ENCODE peak calls at places on chromosome 6, in nine cellular contexts. One of them, this sample, is unnamed.

GRCh38 chr6:130955755-130956154 is 107.3 kb downstream of the EPB41L2 start:
- DNase-seq in BJ: no peak
- DNase-seq in psoas muscle: no peak
- DNase-seq in cardiac muscle cell: no peak
- DNase-seq in spleen: no peak
- DNase-seq in fibroblast of lung: no peak
- DNase-seq in HL-60: no peak
- DNase-seq in fibroblast of mammary gland: no peak
- DNase-seq in NB4: no peak
- DNase-seq in this sample: no peak

GRCh38 chr6:134599079-134599478 is 281.2 kb upstream of the SGK1 start:
- DNase-seq in fibroblast of mammary gland: no peak
- DNase-seq in BJ: no peak
- DNase-seq in NB4: no peak
- DNase-seq in psoas muscle: no peak
- DNase-seq in fibroblast of lung: no peak
- DNase-seq in spleen: no peak
- DNase-seq in HL-60: no peak
- DNase-seq in cardiac muscle cell: no peak
- DNase-seq in this sample: no peak

GRCh38 chr6:44224154-44224977 is 971 bp downstream of the SLC29A1 start:
- DNase-seq in psoas muscle: no peak
- DNase-seq in cardiac muscle cell: peak
- DNase-seq in BJ: no peak
- DNase-seq in fibroblast of mammary gland: no peak
- DNase-seq in NB4: peak
- DNase-seq in HL-60: no peak
- DNase-seq in spleen: peak
- DNase-seq in fibroblast of lung: no peak
- DNase-seq in this sample: peak

GRCh38 chr6:22545051-22545450 is 24.3 kb upstream of the HDGFL1 start:
- DNase-seq in HL-60: no peak
- DNase-seq in spleen: no peak
- DNase-seq in cardiac muscle cell: no peak
- DNase-seq in fibroblast of mammary gland: no peak
- DNase-seq in fibroblast of lung: no peak
- DNase-seq in NB4: no peak
- DNase-seq in BJ: no peak
- DNase-seq in psoas muscle: no peak
- DNase-seq in this sample: no peak

GRCh38 chr6:71226151-71226550 is 62.5 kb upstream of the OGFRL1 start:
- DNase-seq in fibroblast of lung: no peak
- DNase-seq in HL-60: no peak
- DNase-seq in NB4: no peak
- DNase-seq in BJ: no peak
- DNase-seq in cardiac muscle cell: no peak
- DNase-seq in spleen: no peak
- DNase-seq in psoas muscle: no peak
- DNase-seq in fibroblast of mammary gland: no peak
- DNase-seq in this sample: no peak

GRCh38 chr6:111600154-111600553 is 5.5 kb downstream of the TRAF3IP2 start:
- DNase-seq in psoas muscle: no peak
- DNase-seq in spleen: no peak
- DNase-seq in BJ: no peak
- DNase-seq in cardiac muscle cell: no peak
- DNase-seq in fibroblast of lung: no peak
- DNase-seq in HL-60: no peak
- DNase-seq in NB4: no peak
- DNase-seq in fibroblast of mammary gland: no peak
- DNase-seq in this sample: no peak

GRCh38 chr6:25193147-25193864 is 85.9 kb upstream of the CARMIL1 start:
- DNase-seq in BJ: peak
- DNase-seq in psoas muscle: no peak
- DNase-seq in NB4: no peak
- DNase-seq in spleen: no peak
- DNase-seq in fibroblast of lung: peak
- DNase-seq in cardiac muscle cell: peak
- DNase-seq in fibroblast of mammary gland: peak
- DNase-seq in HL-60: no peak
- DNase-seq in this sample: no peak

GRCh38 chr6:905541-905940 is 212.6 kb upstream of the EXOC2 start:
- DNase-seq in fibroblast of mammary gland: no peak
- DNase-seq in spleen: no peak
- DNase-seq in cardiac muscle cell: no peak
- DNase-seq in HL-60: no peak
- DNase-seq in psoas muscle: no peak
- DNase-seq in fibroblast of lung: no peak
- DNase-seq in BJ: no peak
- DNase-seq in NB4: no peak
- DNase-seq in this sample: no peak

GRCh38 chr6:90175627-90176538 is 120.8 kb downstream of the BACH2 start:
- DNase-seq in cardiac muscle cell: no peak
- DNase-seq in fibroblast of mammary gland: no peak
- DNase-seq in fibroblast of lung: no peak
- DNase-seq in psoas muscle: no peak
- DNase-seq in NB4: no peak
- DNase-seq in spleen: no peak
- DNase-seq in HL-60: no peak
- DNase-seq in BJ: no peak
- DNase-seq in this sample: peak

GRCh38 chr6:45791600-45792168 is 224.0 kb downstream of the CLIC5 start:
- DNase-seq in HL-60: no peak
- DNase-seq in BJ: peak
- DNase-seq in NB4: no peak
- DNase-seq in cardiac muscle cell: peak
- DNase-seq in psoas muscle: no peak
- DNase-seq in fibroblast of lung: peak
- DNase-seq in fibroblast of mammary gland: peak
- DNase-seq in spleen: no peak
- DNase-seq in this sample: no peak

GRCh38 chr6:130191376-130191702 is 31.4 kb downstream of the SAMD3 start:
- DNase-seq in NB4: no peak
- DNase-seq in spleen: no peak
- DNase-seq in BJ: no peak
- DNase-seq in HL-60: no peak
- DNase-seq in psoas muscle: no peak
- DNase-seq in fibroblast of lung: no peak
- DNase-seq in fibroblast of mammary gland: no peak
- DNase-seq in cardiac muscle cell: no peak
- DNase-seq in this sample: no peak

GRCh38 chr6:48249071-48249470 is 138.1 kb upstream of the PTCHD4 start:
- DNase-seq in cardiac muscle cell: no peak
- DNase-seq in BJ: no peak
- DNase-seq in fibroblast of lung: no peak
- DNase-seq in NB4: no peak
- DNase-seq in fibroblast of mammary gland: no peak
- DNase-seq in spleen: no peak
- DNase-seq in psoas muscle: no peak
- DNase-seq in HL-60: no peak
- DNase-seq in this sample: no peak

GRCh38 chr6:150453357-150453756 is 84.5 kb downstream of the IYD start:
- DNase-seq in fibroblast of lung: no peak
- DNase-seq in NB4: no peak
- DNase-seq in BJ: no peak
- DNase-seq in cardiac muscle cell: no peak
- DNase-seq in spleen: no peak
- DNase-seq in HL-60: no peak
- DNase-seq in psoas muscle: no peak
- DNase-seq in fibroblast of mammary gland: no peak
- DNase-seq in this sample: no peak

GRCh38 chr6:125114248-125114858 is 39.2 kb upstream of the TPD52L1 start:
- DNase-seq in BJ: no peak
- DNase-seq in spleen: no peak
- DNase-seq in fibroblast of mammary gland: peak
- DNase-seq in psoas muscle: no peak
- DNase-seq in HL-60: peak
- DNase-seq in NB4: peak
- DNase-seq in cardiac muscle cell: peak
- DNase-seq in fibroblast of lung: peak
- DNase-seq in this sample: peak

GRCh38 chr6:115001726-115002436 is 659.1 kb upstream of the HS3ST5 start:
- DNase-seq in HL-60: no peak
- DNase-seq in cardiac muscle cell: no peak
- DNase-seq in psoas muscle: no peak
- DNase-seq in BJ: no peak
- DNase-seq in NB4: peak
- DNase-seq in spleen: no peak
- DNase-seq in fibroblast of mammary gland: no peak
- DNase-seq in fibroblast of lung: no peak
- DNase-seq in this sample: peak

GRCh38 chr6:24125980-24126379 is at the start of gene NRSN1:
- DNase-seq in spleen: no peak
- DNase-seq in fibroblast of mammary gland: no peak
- DNase-seq in NB4: no peak
- DNase-seq in fibroblast of lung: no peak
- DNase-seq in cardiac muscle cell: no peak
- DNase-seq in psoas muscle: no peak
- DNase-seq in HL-60: no peak
- DNase-seq in BJ: no peak
- DNase-seq in this sample: no peak
- H3K4me3 ChIP-seq in spleen: no peak
- H3K4me3 ChIP-seq in fibroblast of mammary gland: no peak
- H3K4me3 ChIP-seq in NB4: no peak
- H3K4me3 ChIP-seq in fibroblast of lung: peak
- H3K4me3 ChIP-seq in cardiac muscle cell: peak
- H3K4me3 ChIP-seq in psoas muscle: no peak
- H3K4me3 ChIP-seq in HL-60: no peak
- H3K4me3 ChIP-seq in BJ: no peak
- H3K4me3 ChIP-seq in this sample: no peak

GRCh38 chr6:163427498-163428254 is 13.2 kb downstream of the QKI start:
- DNase-seq in fibroblast of lung: peak
- DNase-seq in spleen: no peak
- DNase-seq in HL-60: no peak
- DNase-seq in cardiac muscle cell: peak
- DNase-seq in NB4: peak
- DNase-seq in fibroblast of mammary gland: peak
- DNase-seq in psoas muscle: no peak
- DNase-seq in BJ: peak
- DNase-seq in this sample: peak
- TF ChIP-seq CTCF in fibroblast of lung: no peak
- TF ChIP-seq CTCF in spleen: no peak
- TF ChIP-seq CTCF in HL-60: no peak
- TF ChIP-seq CTCF in cardiac muscle cell: peak
- TF ChIP-seq CTCF in NB4: no peak
- TF ChIP-seq CTCF in fibroblast of mammary gland: peak
- TF ChIP-seq CTCF in psoas muscle: peak
- TF ChIP-seq CTCF in BJ: peak
- TF ChIP-seq CTCF in this sample: no peak

GRCh38 chr6:32109114-32109764 is at the start of gene TNXB:
- DNase-seq in fibroblast of lung: no peak
- DNase-seq in fibroblast of mammary gland: no peak
- DNase-seq in psoas muscle: peak
- DNase-seq in NB4: peak
- DNase-seq in cardiac muscle cell: no peak
- DNase-seq in BJ: no peak
- DNase-seq in HL-60: no peak
- DNase-seq in spleen: no peak
- DNase-seq in this sample: no peak

GRCh38 chr6:32107447-32107846 is 1.7 kb downstream of the TNXB start:
- DNase-seq in fibroblast of mammary gland: no peak
- DNase-seq in NB4: no peak
- DNase-seq in BJ: no peak
- DNase-seq in fibroblast of lung: peak
- DNase-seq in HL-60: no peak
- DNase-seq in cardiac muscle cell: peak
- DNase-seq in spleen: no peak
- DNase-seq in psoas muscle: no peak
- DNase-seq in this sample: no peak

GRCh38 chr6:32109765-32110160 is 625 bp upstream of the TNXB start:
- DNase-seq in HL-60: no peak
- DNase-seq in spleen: no peak
- DNase-seq in fibroblast of mammary gland: no peak
- DNase-seq in fibroblast of lung: no peak
- DNase-seq in BJ: no peak
- DNase-seq in NB4: no peak
- DNase-seq in psoas muscle: no peak
- DNase-seq in cardiac muscle cell: no peak
- DNase-seq in this sample: no peak

GRCh38 chr6:32108727-32109113 is 418 bp downstream of the TNXB start:
- DNase-seq in HL-60: no peak
- DNase-seq in psoas muscle: no peak
- DNase-seq in fibroblast of lung: no peak
- DNase-seq in spleen: no peak
- DNase-seq in fibroblast of mammary gland: no peak
- DNase-seq in NB4: no peak
- DNase-seq in BJ: no peak
- DNase-seq in cardiac muscle cell: no peak
- DNase-seq in this sample: no peak

DNA sequence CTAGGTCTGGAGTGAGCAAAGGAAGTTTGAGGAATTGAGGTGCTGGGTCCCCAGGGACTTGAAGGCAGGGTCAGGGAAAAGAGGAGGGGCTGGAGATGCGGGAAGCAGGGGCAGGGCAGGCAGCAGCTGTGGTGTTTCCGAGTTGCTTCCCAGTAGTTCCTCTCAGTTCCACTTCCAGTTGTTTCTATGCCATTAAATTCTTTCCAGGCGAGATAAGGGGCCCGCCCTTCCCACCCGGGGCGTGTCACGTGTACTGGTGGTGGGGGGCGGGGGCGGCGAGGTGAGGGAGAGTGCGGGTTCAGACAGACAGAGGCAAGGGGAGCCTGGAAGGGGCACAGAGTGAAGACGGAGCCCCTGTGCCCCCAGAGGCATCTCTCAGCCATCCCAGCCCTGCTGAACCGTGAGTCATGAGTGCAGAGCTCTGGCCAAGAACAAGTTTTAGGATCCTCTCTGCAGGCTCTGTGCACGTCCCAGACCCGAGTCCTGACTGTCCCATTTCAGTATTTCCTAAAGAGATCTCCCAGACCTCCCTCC is 977 bp downstream of the TNXB start:
- DNase-seq in psoas muscle: peak
- DNase-seq in NB4: no peak
- DNase-seq in fibroblast of mammary gland: peak
- DNase-seq in spleen: no peak
- DNase-seq in cardiac muscle cell: peak
- DNase-seq in fibroblast of lung: peak
- DNase-seq in BJ: no peak
- DNase-seq in HL-60: no peak
- DNase-seq in this sample: no peak
- H3K4me3 ChIP-seq in psoas muscle: peak
- H3K4me3 ChIP-seq in NB4: no peak
- H3K4me3 ChIP-seq in fibroblast of mammary gland: no peak
- H3K4me3 ChIP-seq in spleen: peak
- H3K4me3 ChIP-seq in cardiac muscle cell: no peak
- H3K4me3 ChIP-seq in fibroblast of lung: no peak
- H3K4me3 ChIP-seq in BJ: peak
- H3K4me3 ChIP-seq in HL-60: no peak
- H3K4me3 ChIP-seq in this sample: no peak

DNA sequence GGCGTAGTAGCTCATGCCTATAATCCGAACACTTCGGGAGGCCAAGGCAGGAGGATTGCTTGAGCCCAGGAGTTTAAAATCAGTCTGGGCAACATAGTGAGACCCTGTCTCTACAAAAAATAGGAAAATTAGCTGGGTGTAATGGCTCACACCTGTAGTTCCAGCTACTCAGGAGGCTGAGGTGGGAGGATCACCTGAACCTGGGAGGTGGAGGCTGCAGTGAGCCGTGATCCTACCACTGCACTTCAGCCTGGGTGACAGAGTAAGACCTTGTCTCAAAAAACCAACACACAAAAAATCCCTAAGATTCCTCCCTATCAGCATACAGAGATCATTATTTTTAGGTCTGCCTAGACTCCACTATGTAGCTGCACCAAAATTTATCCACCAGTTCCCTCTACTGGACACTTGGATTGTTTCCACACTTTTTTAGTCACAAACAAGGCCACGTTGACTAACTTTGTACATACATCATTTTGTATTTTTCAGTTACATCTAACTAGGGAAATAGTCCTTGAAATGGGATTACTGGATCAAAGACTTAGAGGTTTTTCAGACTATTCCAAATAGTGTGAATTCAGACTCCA is 3.6 kb upstream of the PHF1 start:
- DNase-seq in HL-60: peak
- DNase-seq in cardiac muscle cell: peak
- DNase-seq in NB4: peak
- DNase-seq in fibroblast of mammary gland: peak
- DNase-seq in spleen: no peak
- DNase-seq in psoas muscle: no peak
- DNase-seq in fibroblast of lung: peak
- DNase-seq in BJ: no peak
- DNase-seq in this sample: no peak
- TF ChIP-seq CTCF in HL-60: no peak
- TF ChIP-seq CTCF in cardiac muscle cell: peak
- TF ChIP-seq CTCF in NB4: no peak
- TF ChIP-seq CTCF in fibroblast of mammary gland: peak
- TF ChIP-seq CTCF in spleen: no peak
- TF ChIP-seq CTCF in psoas muscle: peak
- TF ChIP-seq CTCF in fibroblast of lung: peak
- TF ChIP-seq CTCF in BJ: peak
- TF ChIP-seq CTCF in this sample: no peak